ENCODE peak calls at places on chromosomes 1 and 21, in five cellular contexts. G, L, H, R and C are unnamed samples.

GRCh38 chr1:156675715-156676311 is 1.4 kb downstream of the NES start:
- DNase-seq in G (no peak), L (no peak), H (no peak), R (no peak), C (no peak)

GRCh38 chr21:28392436-28392835 is 600.2 kb downstream of the LTN1 start:
- DNase-seq in G (no peak), L (no peak), H (no peak), R (no peak), C (no peak)

GRCh38 chr21:37829447-37829846 is 86.8 kb downstream of the KCNJ6 start:
- DNase-seq in G (no peak), L (no peak), H (no peak), R (peak), C (peak)

GRCh38 chr1:43853161-43853921 is 80.3 kb upstream of the ARTN start:
- DNase-seq in G (peak), L (peak), H (peak), R (peak), C (peak)

GRCh38 chr1:36134031-36134430 is 9.0 kb upstream of the COL8A2 start:
- DNase-seq in G (no peak), L (no peak), H (no peak), R (no peak), C (no peak)

GRCh38 chr1:2226525-2227340 is 1.4 kb upstream of the SKI start:
- DNase-seq in G (peak), L (no peak), H (no peak), R (no peak), C (no peak)

GRCh38 chr1:59156031-59156430 is 140.9 kb upstream of the FGGY start:
- DNase-seq in G (no peak), L (no peak), H (no peak), R (no peak), C (peak)

GRCh38 chr1:25737151-25737550 is 62.8 kb upstream of the SELENON start:
- DNase-seq in G (peak), L (no peak), H (no peak), R (no peak), C (no peak)

GRCh38 chr1:231390071-231390470 is 32.0 kb downstream of the EGLN1 start:
- DNase-seq in G (no peak), L (peak), H (no peak), R (no peak), C (no peak)

GRCh38 chr21:20814090-20814489 is 184.1 kb upstream of the NCAM2 start:
- DNase-seq in G (no peak), L (no peak), H (no peak), R (no peak), C (no peak)

GRCh38 chr1:3459940-3460652 is 5.6 kb downstream of the ARHGEF16 start:
- DNase-seq in G (peak), L (no peak), H (no peak), R (no peak), C (no peak)

GRCh38 chr1:85857991-85858390 is 149.8 kb upstream of the ZNHIT6 start:
- DNase-seq in G (no peak), L (no peak), H (no peak), R (no peak), C (no peak)

GRCh38 chr1:63713627-63714481 is 60.0 kb upstream of the ROR1 start:
- DNase-seq in G (peak), L (peak), H (no peak), R (peak), C (peak)

GRCh38 chr21:45004481-45005263 is 64.8 kb downstream of the SLX9 start:
- DNase-seq in G (peak), L (no peak), H (no peak), R (peak), C (no peak)

GRCh38 chr21:41956926-41957729 is 3.3 kb upstream of the C2CD2 start:
- DNase-seq in G (peak), L (peak), H (no peak), R (no peak), C (peak)